ENCODE peak calls at places on chromosomes 1 and 21, in six cellular contexts. One of them, this sample, is unnamed.

GRCh38 chr1:31658721-31659120 is 14.0 kb upstream of the PEF1 start:
- DNase-seq in CD4-positive, CD25-positive, alpha-beta regulatory T cell: no peak
- DNase-seq in AG08395: no peak
- DNase-seq in naive thymus-derived CD4-positive, alpha-beta T cell: no peak
- DNase-seq in effector CD8-positive, alpha-beta T cell: no peak
- DNase-seq in hippocampal formation: no peak
- DNase-seq in this sample: no peak

GRCh38 chr21:42650441-42651421 is 2.7 kb upstream of the PDE9A start:
- DNase-seq in CD4-positive, CD25-positive, alpha-beta regulatory T cell: no peak
- DNase-seq in AG08395: no peak
- DNase-seq in naive thymus-derived CD4-positive, alpha-beta T cell: no peak
- DNase-seq in effector CD8-positive, alpha-beta T cell: no peak
- DNase-seq in hippocampal formation: no peak
- DNase-seq in this sample: no peak

GRCh38 chr1:67013573-67013972 is 40.4 kb downstream of the SLC35D1 start:
- DNase-seq in CD4-positive, CD25-positive, alpha-beta regulatory T cell: peak; percentile 47
- DNase-seq in AG08395: no peak
- DNase-seq in naive thymus-derived CD4-positive, alpha-beta T cell: no peak
- DNase-seq in effector CD8-positive, alpha-beta T cell: no peak
- DNase-seq in hippocampal formation: no peak
- DNase-seq in this sample: peak; percentile 34

GRCh38 chr1:81432089-81432488 is 368.6 kb upstream of the ADGRL2 start:
- DNase-seq in CD4-positive, CD25-positive, alpha-beta regulatory T cell: no peak
- DNase-seq in AG08395: no peak
- DNase-seq in naive thymus-derived CD4-positive, alpha-beta T cell: no peak
- DNase-seq in effector CD8-positive, alpha-beta T cell: no peak
- DNase-seq in hippocampal formation: no peak
- DNase-seq in this sample: no peak

GRCh38 chr21:44648557-44649311 is 2.5 kb downstream of the KRTAP10-11 start:
- DNase-seq in CD4-positive, CD25-positive, alpha-beta regulatory T cell: no peak
- DNase-seq in AG08395: no peak
- DNase-seq in naive thymus-derived CD4-positive, alpha-beta T cell: no peak
- DNase-seq in effector CD8-positive, alpha-beta T cell: no peak
- DNase-seq in hippocampal formation: no peak
- DNase-seq in this sample: no peak

GRCh38 chr1:27637052-27637451 is 2.1 kb upstream of the FGR start:
- DNase-seq in CD4-positive, CD25-positive, alpha-beta regulatory T cell: no peak
- DNase-seq in AG08395: no peak
- DNase-seq in naive thymus-derived CD4-positive, alpha-beta T cell: no peak
- DNase-seq in effector CD8-positive, alpha-beta T cell: no peak
- DNase-seq in hippocampal formation: no peak
- DNase-seq in this sample: no peak

GRCh38 chr1:115565789-115566188 is 76.0 kb upstream of the VANGL1 start:
- DNase-seq in CD4-positive, CD25-positive, alpha-beta regulatory T cell: no peak
- DNase-seq in AG08395: no peak
- DNase-seq in naive thymus-derived CD4-positive, alpha-beta T cell: no peak
- DNase-seq in effector CD8-positive, alpha-beta T cell: no peak
- DNase-seq in hippocampal formation: no peak
- DNase-seq in this sample: no peak

GRCh38 chr1:210222288-210223006 is 10.1 kb upstream of the SERTAD4 start:
- DNase-seq in CD4-positive, CD25-positive, alpha-beta regulatory T cell: no peak
- DNase-seq in AG08395: no peak
- DNase-seq in naive thymus-derived CD4-positive, alpha-beta T cell: no peak
- DNase-seq in effector CD8-positive, alpha-beta T cell: no peak
- DNase-seq in hippocampal formation: no peak
- DNase-seq in this sample: no peak

GRCh38 chr1:71438626-71439025 is 357.8 kb upstream of the ZRANB2 start:
- DNase-seq in CD4-positive, CD25-positive, alpha-beta regulatory T cell: no peak
- DNase-seq in AG08395: no peak
- DNase-seq in naive thymus-derived CD4-positive, alpha-beta T cell: no peak
- DNase-seq in effector CD8-positive, alpha-beta T cell: no peak
- DNase-seq in hippocampal formation: no peak
- DNase-seq in this sample: no peak

GRCh38 chr1:156510709-156511108 is 10.1 kb upstream of the MEF2D start:
- DNase-seq in CD4-positive, CD25-positive, alpha-beta regulatory T cell: no peak
- DNase-seq in AG08395: peak; percentile 89
- DNase-seq in naive thymus-derived CD4-positive, alpha-beta T cell: no peak
- DNase-seq in effector CD8-positive, alpha-beta T cell: no peak
- DNase-seq in hippocampal formation: peak; percentile 74
- DNase-seq in this sample: peak; percentile 24

GRCh38 chr1:119160435-119160834 is 20.0 kb upstream of the WARS2 start:
- DNase-seq in CD4-positive, CD25-positive, alpha-beta regulatory T cell: no peak
- DNase-seq in AG08395: peak; percentile 22
- DNase-seq in naive thymus-derived CD4-positive, alpha-beta T cell: no peak
- DNase-seq in effector CD8-positive, alpha-beta T cell: no peak
- DNase-seq in hippocampal formation: no peak
- DNase-seq in this sample: no peak

GRCh38 chr1:32353886-32354570 is 8.3 kb downstream of the FAM229A start:
- DNase-seq in CD4-positive, CD25-positive, alpha-beta regulatory T cell: no peak
- DNase-seq in AG08395: no peak
- DNase-seq in naive thymus-derived CD4-positive, alpha-beta T cell: no peak
- DNase-seq in effector CD8-positive, alpha-beta T cell: no peak
- DNase-seq in hippocampal formation: no peak
- DNase-seq in this sample: no peak

GRCh38 chr1:153552335-153552734 is 3.3 kb upstream of the S100A3 start:
- DNase-seq in CD4-positive, CD25-positive, alpha-beta regulatory T cell: no peak
- DNase-seq in AG08395: no peak
- DNase-seq in naive thymus-derived CD4-positive, alpha-beta T cell: no peak
- DNase-seq in effector CD8-positive, alpha-beta T cell: no peak
- DNase-seq in hippocampal formation: no peak
- DNase-seq in this sample: no peak

GRCh38 chr1:226642421-226642820 is 93.9 kb downstream of the STUM start:
- DNase-seq in CD4-positive, CD25-positive, alpha-beta regulatory T cell: no peak
- DNase-seq in AG08395: no peak
- DNase-seq in naive thymus-derived CD4-positive, alpha-beta T cell: no peak
- DNase-seq in effector CD8-positive, alpha-beta T cell: no peak
- DNase-seq in hippocampal formation: no peak
- DNase-seq in this sample: no peak

GRCh38 chr21:14383596-14384210 is 757 bp upstream of the HSPA13 start:
- DNase-seq in CD4-positive, CD25-positive, alpha-beta regulatory T cell: peak; percentile 56
- DNase-seq in AG08395: peak; percentile 3
- DNase-seq in naive thymus-derived CD4-positive, alpha-beta T cell: no peak
- DNase-seq in effector CD8-positive, alpha-beta T cell: no peak
- DNase-seq in hippocampal formation: no peak
- DNase-seq in this sample: no peak

GRCh38 chr1:203491664-203492485 is 2.1 kb upstream of the OPTC start:
- DNase-seq in CD4-positive, CD25-positive, alpha-beta regulatory T cell: no peak
- DNase-seq in AG08395: no peak
- DNase-seq in naive thymus-derived CD4-positive, alpha-beta T cell: no peak
- DNase-seq in effector CD8-positive, alpha-beta T cell: no peak
- DNase-seq in hippocampal formation: no peak
- DNase-seq in this sample: no peak

GRCh38 chr1:219492676-219493075 is 120.2 kb downstream of the ZC3H11B start:
- DNase-seq in CD4-positive, CD25-positive, alpha-beta regulatory T cell: no peak
- DNase-seq in AG08395: no peak
- DNase-seq in naive thymus-derived CD4-positive, alpha-beta T cell: no peak
- DNase-seq in effector CD8-positive, alpha-beta T cell: no peak
- DNase-seq in hippocampal formation: no peak
- DNase-seq in this sample: no peak

GRCh38 chr1:64199154-64199553 is 4.3 kb upstream of the UBE2U start:
- DNase-seq in CD4-positive, CD25-positive, alpha-beta regulatory T cell: no peak
- DNase-seq in AG08395: peak; percentile 14
- DNase-seq in naive thymus-derived CD4-positive, alpha-beta T cell: no peak
- DNase-seq in effector CD8-positive, alpha-beta T cell: no peak
- DNase-seq in hippocampal formation: no peak
- DNase-seq in this sample: no peak

GRCh38 chr1:20903452-20903851 is 116.3 kb upstream of the HP1BP3 start:
- DNase-seq in CD4-positive, CD25-positive, alpha-beta regulatory T cell: peak; percentile 8
- DNase-seq in AG08395: no peak
- DNase-seq in naive thymus-derived CD4-positive, alpha-beta T cell: no peak
- DNase-seq in effector CD8-positive, alpha-beta T cell: no peak
- DNase-seq in hippocampal formation: no peak
- DNase-seq in this sample: no peak

GRCh38 chr1:8342325-8342724 is 24.4 kb downstream of the SLC45A1 start:
- DNase-seq in CD4-positive, CD25-positive, alpha-beta regulatory T cell: no peak
- DNase-seq in AG08395: peak; percentile 80
- DNase-seq in naive thymus-derived CD4-positive, alpha-beta T cell: no peak
- DNase-seq in effector CD8-positive, alpha-beta T cell: no peak
- DNase-seq in hippocampal formation: no peak
- DNase-seq in this sample: no peak

GRCh38 chr1:8496473-8496872 is 178.6 kb downstream of the SLC45A1 start:
- DNase-seq in CD4-positive, CD25-positive, alpha-beta regulatory T cell: no peak
- DNase-seq in AG08395: no peak
- DNase-seq in naive thymus-derived CD4-positive, alpha-beta T cell: no peak
- DNase-seq in effector CD8-positive, alpha-beta T cell: no peak
- DNase-seq in hippocampal formation: no peak
- DNase-seq in this sample: no peak

GRCh38 chr1:36224537-36225297 is 474 bp downstream of the THRAP3 start:
- DNase-seq in CD4-positive, CD25-positive, alpha-beta regulatory T cell: no peak
- DNase-seq in AG08395: peak; percentile 89
- DNase-seq in naive thymus-derived CD4-positive, alpha-beta T cell: no peak
- DNase-seq in effector CD8-positive, alpha-beta T cell: peak; percentile 75
- DNase-seq in hippocampal formation: no peak
- DNase-seq in this sample: peak; percentile 66